ENCODE peak calls at places on chromosomes 4 and X, in six cellular contexts. M, V, Z, F, K and N are unnamed samples.

GRCh38 chrX:120468071-120468470 is 1.0 kb downstream of the LAMP2 start:
- DNase-seq in M (no peak), V (no peak), Z (no peak), F (no peak), K (no peak), N (no peak)

GRCh38 chr4:42519803-42520417 is 122.6 kb downstream of the SHISA3 start:
- DNase-seq in M (no peak), V (peak; percentile 17), Z (no peak), F (peak; percentile 65), K (peak; percentile 25), N (peak; percentile 43)

GRCh38 chrX:13147758-13148157 is 103.3 kb upstream of the FAM9C start:
- DNase-seq in M (no peak), V (no peak), Z (no peak), F (no peak), K (no peak), N (no peak)

GRCh38 chrX:71917621-71918341 is 7.1 kb downstream of the NHSL2 start:
- DNase-seq in M (no peak), V (no peak), Z (no peak), F (no peak), K (no peak), N (no peak)

GRCh38 chr4:164501074-164501473 is 252.9 kb upstream of the SMIM31 start:
- DNase-seq in M (no peak), V (no peak), Z (no peak), F (no peak), K (no peak), N (no peak)

GRCh38 chrX:153474718-153475117 is 4.3 kb upstream of the HAUS7 start:
- DNase-seq in M (no peak), V (peak; percentile 39), Z (no peak), F (peak; percentile 85), K (no peak), N (peak; percentile 42)

GRCh38 chr4:10192331-10192730 is 75.7 kb upstream of the WDR1 start:
- DNase-seq in M (no peak), V (no peak), Z (no peak), F (no peak), K (no peak), N (no peak)

GRCh38 chr4:71294301-71294700 is 44.5 kb upstream of the SLC4A4 start:
- DNase-seq in M (no peak), V (no peak), Z (no peak), F (no peak), K (no peak), N (no peak)

GRCh38 chr4:164550989-164551712 is 202.8 kb upstream of the SMIM31 start:
- DNase-seq in M (no peak), V (no peak), Z (no peak), F (no peak), K (no peak), N (no peak)

GRCh38 chrX:124405868-124406267 is 59.5 kb downstream of the SH2D1A start:
- DNase-seq in M (no peak), V (no peak), Z (no peak), F (no peak), K (no peak), N (no peak)

GRCh38 chrX:24145340-24146186 is 4.0 kb upstream of the ZFX start:
- DNase-seq in M (no peak), V (no peak), Z (no peak), F (no peak), K (peak; percentile 42), N (no peak)

GRCh38 chr4:84573738-84574720 is 8.9 kb upstream of the CDS1 start:
- DNase-seq in M (no peak), V (no peak), Z (no peak), F (no peak), K (no peak), N (no peak)

GRCh38 chr4:40372651-40373050 is 37.5 kb downstream of the CHRNA9 start:
- DNase-seq in M (no peak), V (no peak), Z (no peak), F (no peak), K (no peak), N (no peak)

GRCh38 chrX:31333181-31333831 is 261.5 kb upstream of the FTHL17 start:
- DNase-seq in M (no peak), V (no peak), Z (no peak), F (no peak), K (no peak), N (no peak)